ENCODE peak calls at places on chromosomes 12 and 14, in eight cellular contexts. G is astrocyte of the spinal cord; B is CD8-positive, alpha-beta T cell; M is cardiac fibroblast; Y is endodermal cell; D is fibroblast of lung; O is fibroblast of mammary gland; X is cardiac muscle cell. W is an unnamed sample.

GRCh38 chr14:59246566-59246965 is 58.1 kb downstream of the DAAM1 start:
- DNase-seq in G (no peak), M (no peak), D (peak), Y (no peak), O (peak), B (no peak), X (no peak), W (no peak)

GRCh38 chr14:78425332-78425731 is 255.2 kb downstream of the NRXN3 start:
- DNase-seq in G (no peak), M (no peak), X (no peak), Y (no peak), D (no peak), O (peak), B (no peak), W (no peak)

GRCh38 chr12:89501793-89502192 is 22.8 kb downstream of the GALNT4 start:
- DNase-seq in X (no peak), O (no peak), G (no peak), B (no peak), Y (no peak), M (peak), D (no peak), W (no peak)

GRCh38 chr14:53044486-53044885 is 93.6 kb upstream of the FERMT2 start:
- DNase-seq in D (peak), O (peak), G (peak), B (no peak), X (no peak), M (peak), Y (no peak), W (no peak)

GRCh38 chr14:103522649-103523582 is at the start of gene CKB:
- DNase-seq in O (no peak), X (peak), M (peak), B (no peak), Y (peak), D (peak), G (no peak), W (peak)

GRCh38 chr14:24100982-24101494 is 6.9 kb downstream of the PCK2 start:
- DNase-seq in M (no peak), G (no peak), X (no peak), D (no peak), Y (no peak), B (no peak), O (no peak), W (no peak)

GRCh38 chr14:53367631-53368030 is 214.5 kb upstream of the DDHD1 start:
- DNase-seq in Y (no peak), D (peak), X (no peak), B (no peak), G (no peak), O (peak), M (peak), W (no peak)

GRCh38 chr12:25308761-25309160 is 58.0 kb upstream of the KRAS start:
- DNase-seq in O (peak), X (no peak), G (no peak), Y (no peak), M (no peak), D (peak), B (no peak), W (no peak)

GRCh38 chr12:2302711-2303255 is 250.0 kb downstream of the CACNA1C start:
- DNase-seq in X (no peak), B (no peak), M (no peak), D (no peak), O (no peak), Y (peak), G (no peak), W (no peak)

GRCh38 chr12:65496617-65497016 is 218.1 kb downstream of the MSRB3 start:
- DNase-seq in M (peak), D (no peak), X (no peak), Y (no peak), O (peak), G (no peak), B (no peak), W (no peak)

GRCh38 chr12:45049912-45050318 is 984 bp downstream of the DBX2 start:
- DNase-seq in Y (no peak), O (peak), B (no peak), X (no peak), M (peak), D (peak), G (peak), W (no peak)

DNA sequence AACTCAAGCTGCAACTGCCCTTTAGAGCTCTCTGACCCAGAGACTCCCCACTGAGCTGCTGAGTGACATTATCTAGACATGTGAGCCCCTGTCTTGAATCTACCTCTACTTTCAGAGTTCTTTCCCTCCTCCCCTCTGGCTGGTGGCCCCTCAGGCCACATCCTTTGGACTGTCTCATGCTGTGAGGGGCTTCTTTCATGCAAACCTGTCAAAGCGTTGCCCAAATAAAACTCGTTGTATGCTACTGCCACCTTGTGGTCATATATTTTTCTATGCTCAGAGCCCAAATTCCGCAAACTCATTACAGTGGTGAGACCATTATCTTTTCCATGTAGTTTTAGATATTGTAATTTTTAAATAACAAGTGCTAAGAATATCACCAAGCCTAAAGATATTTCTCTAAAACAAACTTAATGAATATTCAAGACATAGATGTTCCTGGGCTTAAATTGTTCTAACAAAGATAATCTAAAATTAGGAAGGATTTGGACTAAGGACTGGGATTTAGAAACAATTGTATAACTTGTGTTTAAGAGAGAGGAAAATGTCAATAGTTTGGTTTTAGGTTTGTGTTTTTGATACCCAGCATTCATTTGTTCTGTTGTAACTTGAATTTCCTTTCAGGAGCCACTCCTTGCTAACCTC is 338.0 kb downstream of the AACS start:
- DNase-seq in D (peak), M (peak), Y (peak), X (peak), G (peak), O (peak), B (no peak), W (peak)
- H3K4me3 ChIP-seq in D (no peak), M (no peak), Y (peak), X (no peak), G (no peak), O (no peak), B (no peak), W (no peak)

GRCh38 chr12:93440043-93440835 is 1.5 kb downstream of the UBE2N start:
- DNase-seq in B (no peak), M (no peak), X (no peak), D (peak), Y (no peak), O (peak), G (no peak), W (no peak)
- H3K4me3 ChIP-seq in B (peak), M (peak), X (peak), D (peak), Y (peak), O (peak), G (peak), W (peak)

GRCh38 chr14:69485261-69485660 is 733 bp downstream of the PLEKHD1 start:
- DNase-seq in O (no peak), G (no peak), D (no peak), M (no peak), B (no peak), X (no peak), Y (no peak), W (no peak)
- H3K4me3 ChIP-seq in O (no peak), G (no peak), D (no peak), M (no peak), B (no peak), X (no peak), Y (no peak), W (no peak)

DNA sequence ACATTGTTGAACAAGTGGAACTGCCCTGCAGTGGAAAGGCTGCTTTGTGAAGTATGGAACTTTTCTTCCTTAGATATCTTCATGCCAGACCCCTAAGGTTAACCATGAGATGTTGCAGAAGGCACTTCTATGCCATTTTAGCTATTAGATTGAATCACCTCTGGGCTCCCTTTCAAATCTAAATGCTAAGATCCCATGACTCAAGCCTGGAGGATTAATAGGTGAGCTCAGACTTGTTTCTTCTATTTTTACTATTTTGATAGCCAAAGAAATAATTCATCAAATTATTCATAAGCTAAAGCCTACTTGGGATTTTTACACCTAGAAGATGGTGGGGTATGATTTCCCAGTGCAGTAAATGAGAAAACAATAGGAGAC is 64.3 kb downstream of the DAD1 start:
- DNase-seq in G (no peak), B (no peak), D (peak), M (no peak), O (peak), X (no peak), Y (no peak), W (no peak)
- H3K4me3 ChIP-seq in G (no peak), B (peak), D (no peak), M (no peak), O (no peak), X (no peak), Y (no peak), W (no peak)

DNA sequence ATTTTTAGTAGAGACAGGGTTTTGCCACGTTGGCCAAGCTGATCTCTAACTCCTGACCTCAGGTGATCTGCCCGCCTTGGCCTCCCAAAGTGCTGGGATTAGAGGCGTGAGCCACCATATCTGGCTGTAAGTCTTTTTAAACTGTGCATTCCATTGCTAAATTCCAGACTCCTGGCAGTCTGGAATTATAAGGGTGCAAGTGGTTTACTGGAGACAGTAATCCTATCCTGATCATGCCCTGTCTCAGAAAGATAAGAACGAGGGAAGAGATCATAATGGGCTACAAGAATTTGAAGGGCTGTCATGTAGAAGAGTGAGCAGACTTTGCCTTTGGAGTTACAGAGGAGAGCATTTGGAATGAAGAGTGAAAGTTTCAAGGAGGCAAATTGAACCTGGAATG is 6.8 kb upstream of the SLC4A8 start:
- DNase-seq in M (no peak), X (no peak), O (no peak), G (no peak), D (no peak), Y (no peak), B (no peak), W (no peak)
- H3K4me3 ChIP-seq in M (no peak), X (no peak), O (no peak), G (no peak), D (no peak), Y (no peak), B (no peak), W (no peak)